ENCODE peak calls at places on chromosomes 13 and 19, in five cellular contexts. One of them, this sample, is unnamed.

GRCh38 chr19:10892256-10892655 is 20.9 kb downstream of the CARM1 start:
- DNase-seq in tibial nerve: no peak
- DNase-seq in T-cell: no peak
- DNase-seq in Ammon's horn: no peak
- DNase-seq in non-pigmented ciliary epithelial cell: no peak
- DNase-seq in this sample: no peak

GRCh38 chr13:25890671-25891212 is 161.1 kb downstream of the SHISA2 start:
- DNase-seq in T-cell: no peak
- DNase-seq in non-pigmented ciliary epithelial cell: no peak
- DNase-seq in tibial nerve: no peak
- DNase-seq in Ammon's horn: no peak
- DNase-seq in this sample: no peak

GRCh38 chr13:82698383-82698782 is 1183.9 kb downstream of the SLITRK1 start:
- DNase-seq in tibial nerve: no peak
- DNase-seq in non-pigmented ciliary epithelial cell: no peak
- DNase-seq in Ammon's horn: no peak
- DNase-seq in T-cell: no peak
- DNase-seq in this sample: no peak

GRCh38 chr13:110771194-110771593 is 57.7 kb downstream of the ING1 start:
- DNase-seq in non-pigmented ciliary epithelial cell: no peak
- DNase-seq in Ammon's horn: no peak
- DNase-seq in tibial nerve: no peak
- DNase-seq in T-cell: no peak
- DNase-seq in this sample: no peak

GRCh38 chr13:101916108-101916757 is 463.8 kb downstream of the ITGBL1 start:
- DNase-seq in tibial nerve: no peak
- DNase-seq in T-cell: no peak
- DNase-seq in Ammon's horn: peak
- DNase-seq in non-pigmented ciliary epithelial cell: no peak
- DNase-seq in this sample: no peak

GRCh38 chr13:91045351-91046034 is 302.0 kb upstream of the MIR17HG start:
- DNase-seq in tibial nerve: no peak
- DNase-seq in T-cell: no peak
- DNase-seq in Ammon's horn: peak
- DNase-seq in non-pigmented ciliary epithelial cell: no peak
- DNase-seq in this sample: no peak

GRCh38 chr13:23718916-23719470 is 148.8 kb downstream of the TNFRSF19 start:
- DNase-seq in non-pigmented ciliary epithelial cell: no peak
- DNase-seq in tibial nerve: no peak
- DNase-seq in Ammon's horn: no peak
- DNase-seq in T-cell: no peak
- DNase-seq in this sample: no peak

GRCh38 chr13:42420304-42420703 is 148.4 kb downstream of the AKAP11 start:
- DNase-seq in tibial nerve: no peak
- DNase-seq in non-pigmented ciliary epithelial cell: no peak
- DNase-seq in T-cell: no peak
- DNase-seq in Ammon's horn: no peak
- DNase-seq in this sample: no peak

GRCh38 chr19:17380426-17381138 is 3.4 kb upstream of the PLVAP start:
- DNase-seq in Ammon's horn: no peak
- DNase-seq in non-pigmented ciliary epithelial cell: no peak
- DNase-seq in tibial nerve: no peak
- DNase-seq in T-cell: no peak
- DNase-seq in this sample: no peak

GRCh38 chr19:47471733-47472457 is at the start of gene SLC8A2:
- DNase-seq in tibial nerve: no peak
- DNase-seq in Ammon's horn: peak
- DNase-seq in non-pigmented ciliary epithelial cell: peak
- DNase-seq in T-cell: peak
- DNase-seq in this sample: peak

GRCh38 chr13:72112216-72112615 is 245.2 kb upstream of the DACH1 start:
- DNase-seq in T-cell: no peak
- DNase-seq in Ammon's horn: no peak
- DNase-seq in non-pigmented ciliary epithelial cell: no peak
- DNase-seq in tibial nerve: no peak
- DNase-seq in this sample: no peak

GRCh38 chr19:58571575-58571947 is 1.6 kb downstream of the MZF1 start:
- DNase-seq in non-pigmented ciliary epithelial cell: no peak
- DNase-seq in Ammon's horn: no peak
- DNase-seq in tibial nerve: peak
- DNase-seq in T-cell: no peak
- DNase-seq in this sample: no peak

GRCh38 chr13:113187263-113187669 is 21.2 kb downstream of the PCID2 start:
- DNase-seq in Ammon's horn: peak
- DNase-seq in tibial nerve: peak
- DNase-seq in T-cell: no peak
- DNase-seq in non-pigmented ciliary epithelial cell: peak
- DNase-seq in this sample: no peak

GRCh38 chr13:40787062-40787461 is 2.3 kb upstream of the SLC25A15 start:
- DNase-seq in Ammon's horn: no peak
- DNase-seq in T-cell: no peak
- DNase-seq in non-pigmented ciliary epithelial cell: no peak
- DNase-seq in tibial nerve: no peak
- DNase-seq in this sample: no peak

GRCh38 chr19:47376589-47377144 is 27.6 kb downstream of the DHX34 start:
- DNase-seq in non-pigmented ciliary epithelial cell: no peak
- DNase-seq in tibial nerve: no peak
- DNase-seq in Ammon's horn: no peak
- DNase-seq in T-cell: no peak
- DNase-seq in this sample: no peak

GRCh38 chr13:71218960-71219359 is 648.0 kb downstream of the DACH1 start:
- DNase-seq in non-pigmented ciliary epithelial cell: no peak
- DNase-seq in Ammon's horn: no peak
- DNase-seq in tibial nerve: no peak
- DNase-seq in T-cell: no peak
- DNase-seq in this sample: no peak

GRCh38 chr13:107211073-107211472 is 643.1 kb upstream of the ARGLU1 start:
- DNase-seq in tibial nerve: peak
- DNase-seq in non-pigmented ciliary epithelial cell: peak
- DNase-seq in T-cell: peak
- DNase-seq in Ammon's horn: peak
- DNase-seq in this sample: no peak

GRCh38 chr13:25844559-25845434 is 207.0 kb downstream of the SHISA2 start:
- DNase-seq in T-cell: no peak
- DNase-seq in Ammon's horn: no peak
- DNase-seq in tibial nerve: no peak
- DNase-seq in non-pigmented ciliary epithelial cell: no peak
- DNase-seq in this sample: no peak